ENCODE peak calls at places on chromosomes 3 and 15, in four cellular contexts. One of them, this sample, is unnamed. For H3K4me1, the result is how much of the 10 kb centered on the place peaks cover.

GRCh38 chr15:60315878-60316277 is 81.9 kb downstream of the ANXA2 start:
- DNase-seq in H1: no peak
- DNase-seq in GM23338: no peak
- DNase-seq in keratinocyte: no peak
- DNase-seq in this sample: no peak

GRCh38 chr3:13025778-13026518 is 47.3 kb downstream of the IQSEC1 start:
- DNase-seq in H1: no peak
- DNase-seq in GM23338: no peak
- DNase-seq in keratinocyte: no peak
- DNase-seq in this sample: no peak

GRCh38 chr3:122992628-122993570 is 34.7 kb downstream of the SEMA5B start:
- DNase-seq in H1: no peak
- DNase-seq in GM23338: no peak
- DNase-seq in keratinocyte: no peak
- DNase-seq in this sample: no peak

GRCh38 chr3:123610331-123610730 is 25.5 kb upstream of the HACD2 start:
- DNase-seq in H1: no peak
- DNase-seq in GM23338: no peak
- DNase-seq in keratinocyte: no peak
- DNase-seq in this sample: peak

GRCh38 chr3:10577521-10577920 is 72.1 kb upstream of the ATP2B2 start:
- DNase-seq in H1: no peak
- DNase-seq in GM23338: no peak
- DNase-seq in keratinocyte: no peak
- DNase-seq in this sample: no peak

GRCh38 chr15:67515090-67515489 is 5.8 kb upstream of the C15orf61 start:
- DNase-seq in H1: no peak
- DNase-seq in GM23338: no peak
- DNase-seq in keratinocyte: no peak
- DNase-seq in this sample: no peak

GRCh38 chr15:98654790-98655360 is 6.5 kb downstream of the IGF1R start:
- DNase-seq in H1: no peak
- DNase-seq in GM23338: no peak
- DNase-seq in keratinocyte: no peak
- DNase-seq in this sample: no peak

GRCh38 chr3:15055019-15055557 is 10.0 kb downstream of the MRPS25 start:
- DNase-seq in H1: no peak
- DNase-seq in GM23338: no peak
- DNase-seq in keratinocyte: no peak
- DNase-seq in this sample: no peak

GRCh38 chr3:122688996-122689395 is 8.4 kb downstream of the PARP14 start:
- DNase-seq in H1: no peak
- DNase-seq in GM23338: no peak
- DNase-seq in keratinocyte: no peak
- DNase-seq in this sample: no peak

GRCh38 chr15:56778761-56779160 is 45.5 kb upstream of the ZNF280D start:
- DNase-seq in H1: no peak
- DNase-seq in GM23338: no peak
- DNase-seq in keratinocyte: no peak
- DNase-seq in this sample: no peak

GRCh38 chr3:195905970-195906864 is 2.1 kb downstream of the TNK2 start:
- DNase-seq in H1: no peak
- DNase-seq in GM23338: no peak
- DNase-seq in keratinocyte: no peak
- DNase-seq in this sample: no peak

GRCh38 chr15:27532358-27532757 is 561.4 kb downstream of the GABRG3 start:
- DNase-seq in H1: no peak
- DNase-seq in GM23338: no peak
- DNase-seq in keratinocyte: no peak
- DNase-seq in this sample: no peak

GRCh38 chr3:5194801-5195509 is 7.4 kb downstream of the EDEM1 start:
- DNase-seq in H1: no peak
- DNase-seq in GM23338: no peak
- DNase-seq in keratinocyte: peak
- DNase-seq in this sample: peak

GRCh38 chr3:185646382-185647133 is 60.5 kb downstream of the SENP2 start:
- DNase-seq in H1: no peak
- DNase-seq in GM23338: peak
- DNase-seq in keratinocyte: no peak
- DNase-seq in this sample: no peak

GRCh38 chr3:180188512-180189309 is 152.0 kb upstream of the PEX5L start:
- DNase-seq in H1: no peak
- DNase-seq in GM23338: no peak
- DNase-seq in keratinocyte: no peak
- DNase-seq in this sample: no peak

GRCh38 chr3:104291878-104292277 is 1074.8 kb upstream of the ALCAM start:
- DNase-seq in H1: no peak
- DNase-seq in GM23338: no peak
- DNase-seq in keratinocyte: no peak
- DNase-seq in this sample: no peak

GRCh38 chr3:70753572-70753971 is 441.1 kb upstream of the MDFIC2 start:
- DNase-seq in H1: no peak
- DNase-seq in GM23338: peak
- DNase-seq in keratinocyte: no peak
- DNase-seq in this sample: no peak

GRCh38 chr3:180870008-180870733 is 42.3 kb upstream of the FXR1 start:
- DNase-seq in H1: peak
- DNase-seq in GM23338: peak
- DNase-seq in keratinocyte: no peak
- DNase-seq in this sample: no peak

GRCh38 chr3:141280086-141280485 is 48.5 kb downstream of the PXYLP1 start:
- DNase-seq in H1: no peak
- DNase-seq in GM23338: no peak
- DNase-seq in keratinocyte: no peak
- DNase-seq in this sample: no peak

GRCh38 chr3:145716519-145716918 is 444.5 kb downstream of the PLOD2 start:
- DNase-seq in H1: no peak
- DNase-seq in GM23338: no peak
- DNase-seq in keratinocyte: no peak
- DNase-seq in this sample: no peak

GRCh38 chr15:56146756-56147155 is 96.9 kb downstream of the RFX7 start:
- DNase-seq in H1: no peak
- DNase-seq in GM23338: no peak
- DNase-seq in keratinocyte: no peak
- DNase-seq in this sample: no peak

GRCh38 chr3:46907271-46907670 is 29.8 kb downstream of the PTH1R start:
- DNase-seq in H1: no peak
- DNase-seq in GM23338: no peak
- DNase-seq in keratinocyte: no peak
- DNase-seq in this sample: no peak

GRCh38 chr3:128864351-128864811 is 15.0 kb upstream of the ACAD9 start:
- DNase-seq in H1: no peak
- DNase-seq in GM23338: no peak
- DNase-seq in keratinocyte: no peak
- DNase-seq in this sample: no peak

GRCh38 chr3:58333206-58334012 is 717 bp downstream of the PXK start:
- DNase-seq in H1: peak
- DNase-seq in GM23338: peak
- DNase-seq in keratinocyte: no peak
- DNase-seq in this sample: no peak

GRCh38 chr15:46309914-46310313 is 675.1 kb downstream of the SQOR start:
- DNase-seq in H1: no peak
- DNase-seq in GM23338: peak
- DNase-seq in keratinocyte: no peak
- DNase-seq in this sample: peak

GRCh38 chr15:57541805-57542504 is 49.7 kb upstream of the MYZAP start:
- DNase-seq in H1: peak
- DNase-seq in GM23338: peak
- DNase-seq in keratinocyte: no peak
- DNase-seq in this sample: peak

GRCh38 chr15:100759698-100760356 is 119.8 kb upstream of the ALDH1A3 start:
- DNase-seq in H1: no peak
- DNase-seq in GM23338: no peak
- DNase-seq in keratinocyte: peak
- DNase-seq in this sample: no peak

GRCh38 chr15:48285329-48286214 is 45.7 kb upstream of the DUT start:
- DNase-seq in H1: peak
- DNase-seq in GM23338: peak
- DNase-seq in keratinocyte: peak
- DNase-seq in this sample: peak

DNA sequence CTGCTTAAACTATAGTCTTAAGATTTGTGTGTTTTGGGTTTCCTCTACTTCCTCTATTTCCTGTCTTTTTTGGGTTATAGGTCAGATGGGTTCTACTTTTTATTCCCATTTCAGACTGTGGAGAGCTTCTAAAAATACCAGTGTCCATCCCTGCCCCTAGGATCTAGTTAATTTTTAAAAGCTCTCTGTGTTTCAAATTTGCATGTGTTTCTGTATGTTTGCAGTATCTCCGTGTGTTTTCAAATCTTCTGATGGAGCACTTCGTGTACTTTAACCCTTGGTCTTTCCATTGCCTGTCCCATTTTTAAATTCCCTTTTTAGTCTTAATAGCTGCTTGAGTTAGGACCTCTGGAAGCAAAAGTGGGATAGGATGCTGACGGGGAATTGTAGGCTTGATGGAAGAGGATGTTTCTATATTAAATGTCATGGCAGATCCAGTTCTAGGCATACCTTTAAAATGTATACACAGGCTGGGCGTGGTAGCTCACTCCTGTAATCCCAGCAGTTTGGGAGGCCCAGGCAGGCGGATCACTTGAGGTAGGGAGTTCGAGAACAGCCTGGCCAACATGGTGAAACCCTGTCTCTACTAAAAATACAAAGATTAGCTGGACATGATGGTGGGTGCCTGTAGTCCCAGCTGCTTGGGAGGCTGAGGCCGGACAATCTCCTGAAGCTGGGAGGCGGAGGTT is 8.4 kb downstream of the CHD2 start:
- DNase-seq in H1: no peak
- DNase-seq in GM23338: no peak
- DNase-seq in keratinocyte: no peak
- DNase-seq in this sample: no peak
- H3K4me1 ChIP-seq in H1: under half
- H3K4me1 ChIP-seq in GM23338: under half
- H3K4me1 ChIP-seq in keratinocyte: under half
- H3K4me1 ChIP-seq in this sample: half or more

DNA sequence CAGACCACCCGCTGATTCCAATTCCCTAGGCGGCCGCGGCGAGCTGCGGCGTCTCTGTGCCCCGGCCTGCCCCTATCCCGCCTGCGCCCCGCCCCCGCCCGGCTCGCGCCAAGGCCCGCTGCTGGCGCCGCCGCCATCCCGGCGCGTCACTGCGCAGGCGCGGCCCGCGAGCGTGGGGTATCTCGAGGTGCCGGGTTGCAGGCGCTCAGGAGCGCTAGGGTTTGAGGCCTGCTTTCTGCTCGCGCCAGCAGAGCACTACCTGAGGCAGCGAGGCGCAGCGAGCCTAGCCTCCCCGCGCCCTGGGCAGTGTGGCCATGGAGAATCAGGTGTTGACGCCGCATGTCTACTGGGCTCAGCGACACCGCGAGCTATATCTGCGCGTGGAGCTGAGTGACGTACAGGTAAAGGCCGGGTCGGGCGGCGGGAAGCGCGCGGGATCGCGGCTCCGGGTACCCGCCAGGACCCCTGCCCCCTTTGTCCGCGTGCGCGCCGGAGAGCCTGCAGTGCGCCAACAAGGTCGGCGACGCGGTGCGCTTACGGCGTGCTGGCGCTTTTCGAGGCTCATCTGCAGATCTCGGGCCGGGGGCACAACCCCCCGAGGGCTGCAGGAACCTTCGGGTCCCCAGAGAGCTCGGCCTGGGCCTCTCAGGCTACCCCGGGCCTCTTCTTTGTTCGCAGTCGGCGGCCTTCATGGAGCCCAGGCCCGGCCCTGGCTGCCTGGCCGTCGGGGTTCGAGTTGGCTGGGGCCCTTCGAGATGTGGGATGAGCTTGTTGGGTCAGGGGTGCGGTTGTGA is at the start of gene HACD3:
- DNase-seq in H1: peak
- DNase-seq in GM23338: peak
- DNase-seq in keratinocyte: no peak
- DNase-seq in this sample: peak
- TF ChIP-seq EZH2 in H1: no peak
- TF ChIP-seq EZH2 in GM23338: no peak
- TF ChIP-seq EZH2 in keratinocyte: no peak
- TF ChIP-seq EZH2 in this sample: no peak

GRCh38 chr3:29701326-29701983 is 420.6 kb downstream of the RBMS3 start:
- DNase-seq in H1: no peak
- DNase-seq in GM23338: no peak
- DNase-seq in keratinocyte: no peak
- DNase-seq in this sample: no peak

GRCh38 chr3:29711255-29711771 is 430.4 kb downstream of the RBMS3 start:
- DNase-seq in H1: no peak
- DNase-seq in GM23338: no peak
- DNase-seq in keratinocyte: no peak
- DNase-seq in this sample: no peak

GRCh38 chr3:29708884-29709283 is 428.0 kb downstream of the RBMS3 start:
- DNase-seq in H1: no peak
- DNase-seq in GM23338: no peak
- DNase-seq in keratinocyte: no peak
- DNase-seq in this sample: no peak

DNA sequence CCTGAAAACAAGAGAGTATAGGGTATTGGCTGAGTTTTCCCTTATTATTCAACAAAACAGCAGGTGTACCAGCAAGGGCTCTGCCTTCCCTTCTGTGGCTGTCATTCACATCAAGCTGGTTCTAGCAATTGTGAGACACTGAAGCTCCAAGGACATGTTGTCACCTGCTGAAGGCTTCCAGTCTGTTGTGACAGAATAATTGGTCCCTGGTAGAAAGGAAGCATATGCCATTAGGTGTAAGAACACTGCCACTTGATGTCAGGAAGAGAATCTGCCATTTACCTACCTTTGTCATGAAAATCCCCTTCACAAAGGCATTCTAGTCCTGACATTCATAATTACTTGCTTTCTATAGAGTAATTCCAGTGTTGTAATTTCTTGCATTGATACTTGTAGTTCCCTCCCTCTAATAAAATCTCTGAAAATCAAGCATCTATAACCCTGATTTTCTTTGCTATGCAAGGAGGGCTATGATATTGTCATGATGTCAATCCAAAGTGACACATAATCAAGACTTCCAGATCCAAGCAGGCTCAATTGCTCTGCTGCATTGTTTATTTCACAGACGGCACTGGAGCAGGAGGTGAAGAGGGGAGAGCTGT is 425.1 kb downstream of the RBMS3 start:
- DNase-seq in H1: no peak
- DNase-seq in GM23338: no peak
- DNase-seq in keratinocyte: no peak
- DNase-seq in this sample: no peak
- H3K27ac ChIP-seq in H1: no peak
- H3K27ac ChIP-seq in GM23338: no peak
- H3K27ac ChIP-seq in keratinocyte: no peak
- H3K27ac ChIP-seq in this sample: no peak

GRCh38 chr3:172125963-172126403 is 86.6 kb downstream of the FNDC3B start:
- DNase-seq in H1: no peak
- DNase-seq in GM23338: no peak
- DNase-seq in keratinocyte: no peak
- DNase-seq in this sample: peak

GRCh38 chr3:172126741-172127140 is 87.4 kb downstream of the FNDC3B start:
- DNase-seq in H1: no peak
- DNase-seq in GM23338: peak
- DNase-seq in keratinocyte: no peak
- DNase-seq in this sample: no peak

GRCh38 chr3:172127141-172127540 is 87.8 kb downstream of the FNDC3B start:
- DNase-seq in H1: no peak
- DNase-seq in GM23338: no peak
- DNase-seq in keratinocyte: no peak
- DNase-seq in this sample: no peak

GRCh38 chr3:172125053-172125452 is 85.7 kb downstream of the FNDC3B start:
- DNase-seq in H1: no peak
- DNase-seq in GM23338: peak
- DNase-seq in keratinocyte: no peak
- DNase-seq in this sample: no peak

GRCh38 chr3:172124271-172124670 is 84.9 kb downstream of the FNDC3B start:
- DNase-seq in H1: no peak
- DNase-seq in GM23338: no peak
- DNase-seq in keratinocyte: no peak
- DNase-seq in this sample: no peak
- H3K4me1 ChIP-seq in H1: under half
- H3K4me1 ChIP-seq in GM23338: under half
- H3K4me1 ChIP-seq in keratinocyte: under half
- H3K4me1 ChIP-seq in this sample: under half